ENCODE peak calls at places on chromosomes 1 and 21, in six cellular contexts. W, G, J, K, O and S are unnamed samples.

GRCh38 chr1:44112486-44112885 is 6.1 kb upstream of the KLF17 start:
- DNase-seq in W (no peak), K (no peak), O (no peak), J (no peak), G (no peak), S (no peak)

GRCh38 chr1:31297273-31298247 is 728 bp downstream of the ZCCHC17 start:
- DNase-seq in W (no peak), K (peak), O (peak), J (peak), G (peak), S (peak)

GRCh38 chr1:47866631-47867446 is 130.3 kb downstream of the TRABD2B start:
- DNase-seq in J (no peak), O (no peak), K (no peak), G (no peak), W (no peak), S (peak)

GRCh38 chr1:35876988-35877387 is 6.0 kb upstream of the AGO1 start:
- DNase-seq in O (peak), J (no peak), W (no peak), G (peak), K (peak), S (peak)

GRCh38 chr1:203650012-203650836 is 23.6 kb downstream of the ATP2B4 start:
- DNase-seq in J (peak), G (peak), K (peak), O (peak), W (no peak), S (peak)

GRCh38 chr1:160746870-160747500 is 7.9 kb downstream of the SLAMF7 start:
- DNase-seq in G (no peak), O (no peak), W (no peak), J (no peak), K (peak), S (no peak)

GRCh38 chr1:95233321-95233736 is 681 bp upstream of the RWDD3 start:
- DNase-seq in K (peak), O (peak), W (no peak), J (peak), G (no peak), S (peak)

GRCh38 chr21:32888971-32889370 is 117.4 kb upstream of the PAXBP1 start:
- DNase-seq in W (no peak), J (no peak), O (no peak), K (peak), G (no peak), S (no peak)

GRCh38 chr1:239179001-239179400 is 207.4 kb upstream of the CHRM3 start:
- DNase-seq in G (no peak), K (no peak), O (no peak), J (peak), W (no peak), S (no peak)

GRCh38 chr1:156383023-156383422 is 14.0 kb downstream of the RHBG start:
- DNase-seq in J (peak), K (peak), O (peak), G (peak), W (peak), S (peak)

GRCh38 chr1:156905176-156905575 is 11.7 kb downstream of the PEAR1 start:
- DNase-seq in J (no peak), W (no peak), O (no peak), G (no peak), K (no peak), S (no peak)

GRCh38 chr1:219582310-219582709 is 30.6 kb downstream of the ZC3H11B start:
- DNase-seq in G (no peak), K (no peak), J (no peak), O (no peak), W (no peak), S (no peak)

DNA sequence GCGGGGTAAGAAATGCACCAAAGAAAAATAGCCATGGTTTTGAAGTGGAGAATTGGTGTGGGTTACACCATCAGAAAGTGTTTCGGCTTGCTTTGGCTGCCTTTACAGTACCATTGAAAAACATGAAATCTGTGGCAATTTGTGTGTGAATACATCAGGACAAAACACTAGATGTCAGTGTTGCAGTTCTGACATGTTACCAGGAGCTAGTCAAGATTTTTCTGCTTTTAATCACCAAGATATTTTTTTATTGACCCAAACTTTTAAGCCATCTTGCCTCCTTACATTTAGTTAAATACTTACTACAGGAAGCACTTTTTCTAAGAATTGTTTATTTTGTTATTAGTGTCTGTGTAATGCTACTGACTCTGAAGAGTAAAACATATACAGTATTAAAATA is 14.3 kb downstream of the RRP15 start:
- DNase-seq in K (peak), O (peak), G (peak), J (no peak), W (peak), S (peak)
- TF ChIP-seq CTCF in K (peak), O (peak), G (peak), J (peak), W (peak), S (peak)

GRCh38 chr1:220733090-220733569 is 15.0 kb upstream of the MTARC2 start:
- DNase-seq in J (peak), G (peak), O (peak), K (peak), W (peak), S (peak)

GRCh38 chr1:220727523-220727922 is 20.6 kb upstream of the MTARC2 start:
- DNase-seq in K (no peak), G (no peak), J (no peak), W (no peak), O (no peak), S (no peak)

GRCh38 chr1:220734571-220735326 is 13.4 kb upstream of the MTARC2 start:
- DNase-seq in G (no peak), J (no peak), K (no peak), W (no peak), O (no peak), S (peak)

GRCh38 chr1:220732621-220733020 is 15.5 kb upstream of the MTARC2 start:
- DNase-seq in W (no peak), G (no peak), O (no peak), J (no peak), K (no peak), S (no peak)

GRCh38 chr1:220732137-220732536 is 16.0 kb upstream of the MTARC2 start:
- DNase-seq in G (no peak), J (no peak), K (no peak), W (no peak), O (no peak), S (no peak)
- H2AFZ ChIP-seq in G (peak), J (peak), K (no peak), W (no peak), O (no peak), S (no peak)

GRCh38 chr1:50593515-50593914 is 170.3 kb upstream of the DMRTA2 start:
- DNase-seq in G (no peak), O (no peak), K (no peak), J (no peak), W (no peak), S (no peak)
- TF ChIP-seq EZH2phosphoT487 in G (no peak), O (no peak), K (no peak), J (no peak), W (no peak), S (no peak)

GRCh38 chr1:173255214-173255813 is 48.2 kb upstream of the TNFSF4 start:
- DNase-seq in G (peak), W (peak), K (peak), J (peak), O (peak), S (peak)
- TF ChIP-seq CTCF in G (peak), W (peak), K (peak), J (peak), O (peak), S (peak)

DNA sequence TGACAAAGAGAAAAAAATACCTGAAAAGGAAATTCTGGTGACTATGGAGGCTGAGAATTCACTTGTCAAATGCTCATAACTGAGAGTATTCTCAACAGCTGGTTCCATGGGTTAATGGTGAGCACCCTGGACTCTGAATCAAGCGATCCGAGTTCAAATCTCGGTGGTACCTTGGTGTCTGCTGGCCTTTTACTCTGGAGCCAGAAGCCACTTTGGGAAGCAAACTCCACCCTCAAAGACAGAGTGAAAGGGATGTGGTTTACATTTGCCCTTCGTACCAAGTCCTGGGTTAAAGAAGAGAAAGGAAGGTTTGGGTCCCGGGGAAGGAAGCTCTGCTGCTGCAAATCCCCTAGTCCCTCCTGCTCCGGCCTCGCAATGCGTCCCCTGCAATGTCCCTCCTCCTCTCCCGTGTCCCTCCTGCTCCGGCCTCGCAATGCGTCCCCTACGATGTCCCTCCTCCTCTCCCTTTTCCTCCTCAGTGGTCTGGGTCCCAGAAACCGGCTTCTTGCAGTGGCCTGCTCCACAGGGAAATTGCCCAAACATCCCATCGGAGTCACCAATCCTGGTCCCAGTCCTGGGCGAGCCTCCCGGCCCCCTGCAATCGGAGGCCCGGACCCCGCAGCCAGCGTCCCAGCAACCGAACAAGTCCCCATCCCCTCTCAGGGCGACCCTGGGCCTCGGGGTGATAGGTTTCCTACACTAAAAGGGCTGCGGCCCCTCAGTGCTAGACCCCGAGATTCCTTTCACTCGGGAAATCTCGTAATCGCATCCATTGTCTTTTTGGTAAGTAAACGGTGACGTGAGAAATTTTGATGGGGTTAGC is 129.4 kb downstream of the PPIAL4G start:
- DNase-seq in K (peak), O (peak), W (peak), G (no peak), J (no peak), S (peak)
- H2AFZ ChIP-seq in K (peak), O (peak), W (no peak), G (no peak), J (no peak), S (peak)

GRCh38 chr21:17793675-17794123 is 25.5 kb downstream of the C21orf91 start:
- DNase-seq in W (no peak), J (peak), O (no peak), K (no peak), G (peak), S (no peak)
- TF ChIP-seq EZH2phosphoT487 in W (no peak), J (no peak), O (no peak), K (no peak), G (no peak), S (no peak)

GRCh38 chr1:190453550-190453949 is 24.1 kb downstream of the BRINP3 start:
- DNase-seq in O (no peak), J (no peak), W (no peak), K (no peak), G (peak), S (no peak)
- TF ChIP-seq CTCF in O (no peak), J (peak), W (peak), K (no peak), G (peak), S (peak)

GRCh38 chr21:14900611-14901010 is 164.2 kb downstream of the NRIP1 start:
- DNase-seq in W (no peak), K (no peak), O (no peak), J (no peak), G (no peak), S (no peak)
- H2AFZ ChIP-seq in W (no peak), K (peak), O (no peak), J (no peak), G (no peak), S (no peak)

DNA sequence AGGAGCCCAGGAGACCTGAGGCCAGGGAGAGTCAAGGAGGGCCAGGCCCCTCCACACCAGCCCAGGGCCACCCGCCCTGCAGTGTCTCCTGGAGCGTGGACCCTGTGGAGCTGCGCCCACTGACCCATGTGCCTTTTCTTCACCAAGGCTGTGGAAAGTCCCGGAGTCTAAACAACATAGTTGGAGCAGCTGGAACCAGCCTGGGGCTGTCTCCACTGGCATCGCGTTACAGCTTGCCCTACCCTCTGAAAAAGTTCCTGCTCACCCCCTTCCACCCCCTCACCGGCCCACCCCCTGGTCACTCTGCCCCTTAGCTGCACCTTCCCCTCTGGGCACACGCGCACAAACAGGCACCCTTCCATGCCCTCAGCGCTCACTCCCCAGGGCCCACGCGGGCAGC is 18.3 kb downstream of the KCNC4 start:
- DNase-seq in W (no peak), J (no peak), K (no peak), G (no peak), O (no peak), S (no peak)
- TF ChIP-seq EZH2phosphoT487 in W (no peak), J (no peak), K (no peak), G (no peak), O (no peak), S (no peak)

GRCh38 chr1:182389619-182390047 is 2.0 kb downstream of the GLUL start:
- DNase-seq in J (peak), G (no peak), O (peak), K (no peak), W (no peak), S (no peak)
- TF ChIP-seq CTCF in J (no peak), G (no peak), O (no peak), K (no peak), W (no peak), S (no peak)